ENCODE peak calls at places on chromosomes 16 and 17, in eight cellular contexts. T, N, P, A, J, I, Z and E are unnamed samples.

GRCh38 chr17:9125722-9126121 is 104.4 kb downstream of the NTN1 start:
- DNase-seq in T (no peak), N (no peak), P (no peak), A (no peak), J (no peak), I (no peak), Z (no peak), E (no peak)

GRCh38 chr17:20121359-20122235 is 112.4 kb downstream of the SPECC1 start:
- DNase-seq in T (peak; percentile 82), N (peak; percentile 73), P (peak; percentile 71), A (no peak), J (peak; percentile 73), I (no peak), Z (peak; percentile 73), E (peak; percentile 71)

GRCh38 chr17:27423651-27424050 is 32.6 kb upstream of the KSR1 start:
- DNase-seq in T (peak; percentile 5), N (no peak), P (no peak), A (no peak), J (no peak), I (no peak), Z (no peak), E (no peak)

GRCh38 chr16:89863741-89864391 is 9.5 kb upstream of the TCF25 start:
- DNase-seq in T (peak; percentile 34), N (peak; percentile 33), P (peak; percentile 72), A (no peak), J (peak; percentile 44), I (no peak), Z (no peak), E (no peak)

GRCh38 chr16:66588981-66589713 is 9.9 kb downstream of the CMTM2 start:
- DNase-seq in T (no peak), N (no peak), P (peak; percentile 29), A (no peak), J (peak; percentile 65), I (peak; percentile 20), Z (peak; percentile 36), E (no peak)

GRCh38 chr16:48126801-48127644 is 28.8 kb downstream of the ABCC12 start:
- DNase-seq in T (peak; percentile 91), N (peak; percentile 64), P (no peak), A (no peak), J (no peak), I (no peak), Z (no peak), E (no peak)

GRCh38 chr17:82152556-82153294 is 54.7 kb upstream of the FASN start:
- DNase-seq in T (no peak), N (no peak), P (peak; percentile 85), A (no peak), J (no peak), I (no peak), Z (no peak), E (no peak)

GRCh38 chr16:61820398-61820797 is 215.8 kb downstream of the CDH8 start:
- DNase-seq in T (no peak), N (peak; percentile 3), P (no peak), A (no peak), J (no peak), I (no peak), Z (no peak), E (no peak)

GRCh38 chr17:39939588-39940419 is 12.3 kb downstream of the LRRC3C start:
- DNase-seq in T (peak; percentile 62), N (no peak), P (no peak), A (no peak), J (no peak), I (no peak), Z (no peak), E (no peak)

GRCh38 chr17:79446347-79446746 is 164.5 kb downstream of the RBFOX3 start:
- DNase-seq in T (no peak), N (no peak), P (no peak), A (no peak), J (no peak), I (no peak), Z (no peak), E (no peak)

GRCh38 chr16:81786321-81786720 is 7.2 kb downstream of the PLCG2 start:
- DNase-seq in T (peak; percentile 15), N (peak; percentile 11), P (no peak), A (no peak), J (no peak), I (no peak), Z (no peak), E (no peak)

GRCh38 chr16:27431773-27432599 is 30.0 kb downstream of the IL21R start:
- DNase-seq in T (no peak), N (peak; percentile 32), P (no peak), A (no peak), J (peak; percentile 26), I (no peak), Z (peak; percentile 1), E (no peak)